ENCODE peak calls at places on chromosomes 6 and 20, in four cellular contexts. C is fibroblast of lung, Z is small intestine, U is cardiac muscle cell. N is an unnamed sample.
A peak's percentile ranks its signal among the peaks of the same experiment; 100 is the strongest.

GRCh38 chr20:61953789-61954125 is 111.9 kb downstream of the TAF4 start:
- DNase-seq in C (no peak), Z (no peak), U (no peak), N (no peak)

GRCh38 chr6:150029749-150030148 is 4.4 kb upstream of the RAET1L start:
- DNase-seq in C (no peak), Z (no peak), U (no peak), N (no peak)

GRCh38 chr20:52983726-52984450 is 11.7 kb downstream of the TSHZ2 start:
- DNase-seq in C (no peak), Z (no peak), U (no peak), N (no peak)

GRCh38 chr20:22557403-22558276 is 26.7 kb downstream of the FOXA2 start:
- DNase-seq in C (no peak), Z (no peak), U (no peak), N (no peak)

GRCh38 chr6:125552819-125553218 is 196.6 kb upstream of the HEY2 start:
- DNase-seq in C (no peak), Z (no peak), U (no peak), N (no peak)

GRCh38 chr6:153108320-153108719 is 22.8 kb downstream of the RGS17 start:
- DNase-seq in C (peak; percentile 60), Z (no peak), U (peak; percentile 53), N (no peak)

GRCh38 chr6:1708141-1708540 is 98.4 kb downstream of the FOXC1 start:
- DNase-seq in C (no peak), Z (no peak), U (no peak), N (no peak)

GRCh38 chr6:38579010-38579628 is 60.6 kb downstream of the BTBD9 start:
- DNase-seq in C (no peak), Z (no peak), U (peak; percentile 20), N (no peak)

GRCh38 chr20:50743087-50743486 is 11.7 kb downstream of the PARD6B start:
- DNase-seq in C (no peak), Z (no peak), U (no peak), N (no peak)

GRCh38 chr6:105985098-105985815 is 100.9 kb upstream of the PRDM1 start:
- DNase-seq in C (no peak), Z (peak; percentile 75), U (no peak), N (no peak)

GRCh38 chr20:5146302-5146653 is 19.5 kb downstream of the CDS2 start:
- DNase-seq in C (no peak), Z (no peak), U (no peak), N (no peak)

GRCh38 chr20:62707981-62708521 is 585 bp upstream of the NTSR1 start:
- DNase-seq in C (no peak), Z (no peak), U (no peak), N (no peak)

GRCh38 chr6:96502915-96503314 is 18.7 kb upstream of the UFL1 start:
- DNase-seq in C (no peak), Z (no peak), U (no peak), N (no peak)

GRCh38 chr20:18623156-18623555 is 35.3 kb downstream of the DTD1 start:
- DNase-seq in C (no peak), Z (no peak), U (no peak), N (no peak)

GRCh38 chr6:161418458-161418945 is 144.6 kb upstream of the AGPAT4 start:
- DNase-seq in C (peak; percentile 93), Z (peak; percentile 68), U (peak; percentile 94), N (no peak)

GRCh38 chr20:9417665-9418064 is 96.7 kb upstream of the LAMP5 start:
- DNase-seq in C (peak; percentile 44), Z (no peak), U (peak; percentile 4), N (no peak)

GRCh38 chr6:15864033-15864707 is 201.3 kb upstream of the DTNBP1 start:
- DNase-seq in C (no peak), Z (no peak), U (no peak), N (no peak)

GRCh38 chr20:3915691-3916090 is 26.5 kb downstream of the PANK2 start:
- DNase-seq in C (no peak), Z (no peak), U (no peak), N (no peak)

GRCh38 chr6:12112540-12113189 is 100.6 kb downstream of the HIVEP1 start:
- DNase-seq in C (no peak), Z (no peak), U (peak; percentile 12), N (no peak)

GRCh38 chr6:56984374-56984773 is 29.5 kb downstream of the BEND6 start:
- DNase-seq in C (peak; percentile 39), Z (no peak), U (peak; percentile 51), N (no peak)

GRCh38 chr6:158086054-158086705 is 81.9 kb downstream of the SERAC1 start:
- DNase-seq in C (peak; percentile 22), Z (no peak), U (peak; percentile 40), N (no peak)

GRCh38 chr6:158229823-158230222 is 61.7 kb downstream of the GTF2H5 start:
- DNase-seq in C (no peak), Z (no peak), U (no peak), N (no peak)

GRCh38 chr6:38179300-38179699 is 359.8 kb downstream of the ZFAND3 start:
- DNase-seq in C (no peak), Z (no peak), U (no peak), N (no peak)

GRCh38 chr20:48942730-48943129 is 21.2 kb downstream of the ARFGEF2 start:
- DNase-seq in C (no peak), Z (no peak), U (no peak), N (no peak)

GRCh38 chr6:29926795-29927427 is 15.4 kb upstream of the HLA-A start:
- DNase-seq in C (peak; percentile 81), Z (peak; percentile 91), U (peak; percentile 83), N (peak; percentile 92)

GRCh38 chr20:10501377-10501776 is 66.3 kb downstream of the SLX4IP start:
- DNase-seq in C (no peak), Z (no peak), U (peak; percentile 22), N (no peak)

GRCh38 chr20:19977373-19977770 is 39.8 kb upstream of the NAA20 start:
- DNase-seq in C (no peak), Z (no peak), U (no peak), N (no peak)

GRCh38 chr20:11849976-11850670 is 67.6 kb upstream of the BTBD3 start:
- DNase-seq in C (peak; percentile 19), Z (no peak), U (peak; percentile 73), N (no peak)

GRCh38 chr6:149985506-149985937 is 21.8 kb downstream of the ULBP1 start:
- DNase-seq in C (no peak), Z (no peak), U (no peak), N (no peak)

GRCh38 chr20:37545516-37545915 is 17.8 kb upstream of the BLCAP start:
- DNase-seq in C (no peak), Z (no peak), U (no peak), N (no peak)

GRCh38 chr6:28137458-28138020 is 4.1 kb upstream of the ZKSCAN8 start:
- DNase-seq in C (no peak), Z (peak; percentile 31), U (peak; percentile 30), N (no peak)

GRCh38 chr6:222468-222867 is 69.8 kb upstream of the DUSP22 start:
- DNase-seq in C (no peak), Z (no peak), U (no peak), N (no peak)

GRCh38 chr6:21639316-21639715 is 45.8 kb downstream of the SOX4 start:
- DNase-seq in C (no peak), Z (no peak), U (peak; percentile 69), N (no peak)

GRCh38 chr6:141265748-141266647 is 866.7 kb upstream of the GJE1 start:
- DNase-seq in C (peak; percentile 23), Z (no peak), U (peak; percentile 5), N (no peak)
- H3K4me3 ChIP-seq in C (peak overlapping the region; percentile 26), Z (no peak overlapping the region), U (no peak overlapping the region), N (peak overlapping the region; percentile 38)

GRCh38 chr20:43960231-43960630 is 45.6 kb downstream of the TOX2 start:
- DNase-seq in C (no peak), Z (no peak), U (no peak), N (no peak)

GRCh38 chr20:43957392-43957791 is 42.7 kb downstream of the TOX2 start:
- DNase-seq in C (no peak), Z (no peak), U (no peak), N (no peak)

GRCh38 chr20:43959920-43960227 is 45.2 kb downstream of the TOX2 start:
- DNase-seq in C (no peak), Z (no peak), U (no peak), N (no peak)

GRCh38 chr20:43959079-43959919 is 44.6 kb downstream of the TOX2 start:
- DNase-seq in C (peak; percentile 57), Z (peak; percentile 85), U (peak; percentile 62), N (peak; percentile 52)

DNA sequence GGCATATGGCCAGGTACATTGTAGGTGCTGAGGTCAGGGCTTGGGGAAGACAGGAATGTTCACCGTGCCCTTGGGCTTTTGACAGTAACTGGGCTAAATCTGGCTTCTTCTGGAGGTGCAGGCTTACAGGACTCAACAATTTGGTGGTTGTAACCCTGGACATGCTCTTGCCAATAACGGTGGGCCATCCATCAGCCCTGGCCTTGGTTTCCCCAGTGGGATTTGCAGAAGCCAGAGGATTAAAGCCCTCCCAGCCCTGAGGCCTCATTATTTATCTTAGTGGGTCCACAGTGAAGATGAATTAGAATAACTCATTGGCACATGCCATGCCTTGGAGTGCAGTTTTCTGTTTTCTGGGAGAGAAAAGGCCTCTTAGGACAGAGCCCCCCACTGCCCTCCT is 44.0 kb downstream of the TOX2 start:
- DNase-seq in C (no peak), Z (no peak), U (no peak), N (no peak)
- H3K27ac ChIP-seq in C (no peak overlapping the region), Z (peak overlapping the region; percentile 18), U (no peak overlapping the region), N (no peak overlapping the region)

DNA sequence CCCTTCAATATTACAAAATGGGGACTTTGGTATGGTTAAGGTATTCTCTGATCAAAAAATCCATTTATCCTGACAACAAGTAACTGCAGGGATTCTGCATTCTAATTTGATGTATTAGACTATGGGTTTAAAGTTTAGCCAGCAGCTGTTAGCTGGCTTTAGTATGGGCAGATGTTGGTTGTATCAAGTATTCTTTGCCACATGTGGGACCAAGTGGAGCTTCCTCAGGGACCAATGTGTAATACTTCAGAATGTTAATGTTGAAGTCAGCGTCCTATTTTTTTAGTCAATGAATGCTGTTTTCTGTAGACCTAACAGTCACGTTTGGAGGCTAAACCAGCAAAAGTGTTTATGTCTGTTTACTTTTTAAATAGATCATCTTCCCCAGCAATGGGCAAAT is 41.4 kb downstream of the MOXD1 start:
- DNase-seq in C (no peak), Z (no peak), U (no peak), N (no peak)
- H3K9me3 ChIP-seq in C (no peaks in the 10 kb centered on the region), Z (no peaks in the 10 kb centered on the region), U (no peaks in the 10 kb centered on the region), N (no peaks in the 10 kb centered on the region)

DNA sequence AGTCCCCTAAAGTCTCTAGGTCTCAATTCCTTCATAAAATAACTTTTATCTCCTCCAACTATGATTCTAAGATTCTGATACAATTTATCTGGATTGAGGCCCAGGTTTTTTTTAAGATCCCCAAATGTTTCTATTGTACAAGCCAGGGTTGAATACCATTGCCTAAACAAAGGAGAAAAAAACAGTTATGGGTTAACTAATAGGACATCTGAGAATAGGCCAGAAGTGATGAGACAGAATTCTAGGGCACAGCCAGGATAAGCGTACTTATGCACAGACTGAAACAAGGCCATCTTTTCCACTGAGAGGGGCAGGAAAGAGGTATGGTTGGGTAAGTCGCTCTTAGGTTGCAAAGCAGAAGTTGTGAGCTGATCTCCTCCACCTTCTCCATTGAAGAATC is 26.4 kb downstream of the EPB41L2 start:
- DNase-seq in C (no peak), Z (no peak), U (no peak), N (no peak)
- H3K4me3 ChIP-seq in C (no peak overlapping the region), Z (no peak overlapping the region), U (no peak overlapping the region), N (no peak overlapping the region)